ENCODE peak calls at places on chromosomes 13 and 19, in nine cellular contexts. H is left ventricle myocardium inferior, K is astrocyte, B is foreskin fibroblast, S is body of pancreas, A is neural progenitor cell, Z is heart left ventricle, L is Peyer's patch, G is GM12865. P is an unnamed sample.

GRCh38 chr19:18436651-18437478 is 1.1 kb downstream of the ISYNA1 start:
- DNase-seq in H (peak), K (peak), B (peak), S (peak), A (peak), Z (peak), L (peak), G (peak), P (no peak)

GRCh38 chr13:86051134-86052103 is 252.2 kb upstream of the SLITRK6 start:
- DNase-seq in H (no peak), K (no peak), B (no peak), S (no peak), A (no peak), Z (no peak), L (no peak), G (no peak), P (no peak)

GRCh38 chr13:22311734-22312404 is 641.0 kb downstream of the FGF9 start:
- DNase-seq in H (peak), K (no peak), B (no peak), S (peak), A (no peak), Z (peak), L (no peak), G (no peak), P (no peak)

GRCh38 chr19:6092329-6093286 is 17.7 kb downstream of the RFX2 start:
- DNase-seq in H (peak), K (peak), B (peak), S (peak), A (peak), Z (peak), L (peak), G (peak), P (no peak)

GRCh38 chr19:1287622-1288527 is 2.2 kb downstream of the EFNA2 start:
- DNase-seq in H (no peak), K (no peak), B (no peak), S (no peak), A (peak), Z (no peak), L (no peak), G (no peak), P (no peak)

GRCh38 chr13:79966502-79966901 is 374.4 kb downstream of the SPRY2 start:
- DNase-seq in H (no peak), K (no peak), B (peak), S (no peak), A (no peak), Z (no peak), L (no peak), G (no peak), P (no peak)

GRCh38 chr13:41562083-41562482 is 104.7 kb downstream of the RGCC start:
- DNase-seq in H (peak), K (peak), B (peak), S (peak), A (no peak), Z (peak), L (no peak), G (no peak), P (no peak)

GRCh38 chr19:13835791-13836723 is 40.8 kb downstream of the ZSWIM4 start:
- DNase-seq in H (peak), K (no peak), B (peak), S (no peak), A (no peak), Z (peak), L (peak), G (no peak), P (no peak)

GRCh38 chr13:27383104-27383921 is 41.1 kb upstream of the GTF3A start:
- DNase-seq in H (no peak), K (no peak), B (no peak), S (peak), A (no peak), Z (no peak), L (no peak), G (no peak), P (no peak)

GRCh38 chr13:99002191-99002710 is 24.4 kb upstream of the DOCK9 start:
- DNase-seq in H (no peak), K (no peak), B (no peak), S (no peak), A (no peak), Z (no peak), L (no peak), G (no peak), P (no peak)

GRCh38 chr19:13146763-13147563 is 3.2 kb downstream of the STX10 start:
- DNase-seq in H (no peak), K (no peak), B (peak), S (no peak), A (no peak), Z (no peak), L (peak), G (no peak), P (no peak)

GRCh38 chr13:33262069-33262487 is 23.5 kb downstream of the STARD13 start:
- DNase-seq in H (no peak), K (peak), B (peak), S (no peak), A (peak), Z (no peak), L (peak), G (peak), P (no peak)
- H3K4me3 ChIP-seq in H (no peak), K (no peak), B (no peak), S (no peak), A (no peak), Z (no peak), L (no peak), G (no peak), P (no peak)

GRCh38 chr19:56121180-56122167 is at the start of gene ZNF787:
- DNase-seq in H (peak), K (peak), B (peak), S (peak), A (peak), Z (peak), L (peak), G (peak), P (peak)

GRCh38 chr19:56120002-56120370 is 1.1 kb downstream of the ZNF787 start:
- DNase-seq in H (no peak), K (no peak), B (no peak), S (no peak), A (no peak), Z (no peak), L (no peak), G (no peak), P (no peak)

GRCh38 chr19:56119585-56119978 is 1.5 kb downstream of the ZNF787 start:
- DNase-seq in H (no peak), K (no peak), B (peak), S (peak), A (no peak), Z (no peak), L (peak), G (no peak), P (no peak)

GRCh38 chr19:56118666-56119584 is 2.2 kb downstream of the ZNF787 start:
- DNase-seq in H (no peak), K (no peak), B (no peak), S (peak), A (no peak), Z (no peak), L (no peak), G (no peak), P (no peak)

DNA sequence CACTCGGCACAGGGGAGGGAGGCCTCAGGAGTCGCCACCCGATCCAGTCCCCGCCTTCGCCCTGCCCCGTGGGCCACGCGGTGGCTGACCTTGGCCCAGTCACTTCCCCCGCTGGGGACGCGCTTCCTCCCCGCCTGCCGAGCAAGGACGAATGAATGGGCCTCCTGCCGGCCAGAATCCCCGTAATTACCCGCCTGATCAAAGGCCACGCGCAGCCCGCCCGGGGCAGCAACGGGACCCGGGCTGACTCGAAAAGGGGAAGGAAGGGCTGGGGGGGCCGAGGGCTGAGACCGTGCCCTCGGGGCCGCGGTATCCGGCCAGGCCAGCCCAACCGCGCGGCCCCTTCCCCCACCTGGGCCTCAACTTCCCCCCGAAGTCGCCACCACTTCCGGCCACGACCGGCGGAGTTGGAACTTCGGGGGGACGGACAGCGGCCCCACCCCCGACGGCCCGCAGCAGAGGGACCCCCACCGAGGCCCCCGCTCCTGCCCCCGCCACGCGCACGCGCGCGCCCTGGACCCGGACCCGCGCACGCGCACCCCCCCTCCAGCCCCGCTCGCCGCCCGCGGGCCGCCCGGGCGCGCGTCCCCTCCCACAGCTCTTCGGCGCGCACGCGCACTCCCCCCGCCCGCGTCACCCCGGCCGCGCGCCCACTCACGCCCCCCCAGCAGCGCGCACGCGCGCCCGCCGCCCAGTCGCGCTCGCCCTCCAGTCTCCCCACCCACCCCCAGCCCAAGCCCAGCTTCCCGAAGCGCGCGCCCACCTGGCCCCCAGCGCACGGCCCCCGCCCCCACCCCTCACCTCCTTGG is 520 bp downstream of the ZNF787 start:
- DNase-seq in H (peak), K (peak), B (peak), S (peak), A (peak), Z (peak), L (peak), G (peak), P (no peak)
- TF ChIP-seq CTCF in H (peak), K (no peak), B (peak), S (no peak), A (no peak), Z (peak), L (peak), G (no peak), P (peak)

GRCh38 chr13:25097426-25097825 is 1.5 kb downstream of the PABPC3 start:
- DNase-seq in H (no peak), K (no peak), B (no peak), S (no peak), A (no peak), Z (no peak), L (no peak), G (no peak), P (no peak)

GRCh38 chr13:25095862-25096453 is at the start of gene PABPC3:
- DNase-seq in H (no peak), K (no peak), B (peak), S (no peak), A (no peak), Z (no peak), L (no peak), G (no peak), P (no peak)
- H3K4me3 ChIP-seq in H (no peak), K (peak), B (peak), S (no peak), A (no peak), Z (no peak), L (no peak), G (no peak), P (no peak)

DNA sequence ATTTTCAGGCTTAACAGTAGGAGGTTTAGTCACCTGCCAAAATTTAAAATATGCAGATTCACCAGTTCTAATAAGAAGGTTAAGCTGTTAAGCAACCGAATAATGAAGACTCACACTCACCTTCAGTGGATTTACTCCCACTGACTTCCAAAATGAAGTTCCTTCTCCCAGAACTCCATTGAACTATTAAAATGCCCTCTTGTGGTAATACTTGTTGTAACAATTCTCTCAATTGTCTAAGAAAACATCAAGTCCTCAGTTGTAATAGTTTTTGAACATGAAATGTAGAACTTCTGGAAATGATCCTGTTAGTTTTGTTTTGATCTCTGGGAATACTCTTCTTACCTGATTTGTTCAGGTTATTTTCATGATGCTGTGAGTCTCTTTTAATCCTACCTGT is 522.0 kb upstream of the ATXN8OS start:
- DNase-seq in H (no peak), K (no peak), B (no peak), S (no peak), A (no peak), Z (no peak), L (no peak), G (no peak), P (no peak)
- TF ChIP-seq CTCF in H (no peak), K (no peak), B (no peak), S (peak), A (peak), Z (no peak), L (no peak), G (no peak), P (no peak)

GRCh38 chr19:39307822-39308530 is 11.8 kb downstream of the IFNL1 start:
- DNase-seq in H (no peak), K (no peak), B (no peak), S (no peak), A (peak), Z (no peak), L (no peak), G (no peak), P (no peak)
- H3K4me3 ChIP-seq in H (peak), K (no peak), B (no peak), S (no peak), A (peak), Z (no peak), L (no peak), G (no peak), P (no peak)

GRCh38 chr19:9834726-9835506 is at the start of gene PIN1:
- DNase-seq in H (peak), K (peak), B (peak), S (peak), A (peak), Z (peak), L (peak), G (peak), P (peak)
- TF ChIP-seq CTCF in H (peak), K (no peak), B (peak), S (peak), A (peak), Z (peak), L (peak), G (peak), P (peak)

GRCh38 chr13:100173203-100173602 is 84.3 kb downstream of the PCCA start:
- DNase-seq in H (no peak), K (no peak), B (no peak), S (no peak), A (no peak), Z (no peak), L (no peak), G (no peak), P (no peak)

GRCh38 chr13:100175803-100176182 is 86.9 kb downstream of the PCCA start:
- DNase-seq in H (no peak), K (no peak), B (no peak), S (no peak), A (no peak), Z (no peak), L (no peak), G (no peak), P (no peak)

GRCh38 chr13:100176781-100177389 is 88.0 kb downstream of the PCCA start:
- DNase-seq in H (no peak), K (peak), B (peak), S (no peak), A (peak), Z (no peak), L (no peak), G (no peak), P (no peak)

GRCh38 chr13:100175078-100175802 is 86.3 kb downstream of the PCCA start:
- DNase-seq in H (no peak), K (no peak), B (no peak), S (no peak), A (peak), Z (no peak), L (no peak), G (no peak), P (no peak)
- H3K4me3 ChIP-seq in H (no peak), K (no peak), B (no peak), S (no peak), A (peak), Z (no peak), L (no peak), G (no peak), P (no peak)

P was measured in GM12864.